ENCODE peak calls at places on chromosomes 13 and 19, in six cellular contexts. I is B cell, Y is pancreas, J is GM06990, E is heart right ventricle, M is NB4. V is an unnamed sample.

GRCh38 chr19:15913384-15913783 is 15.5 kb upstream of the CYP4F2 start:
- DNase-seq in E (no peak), Y (no peak), I (no peak), M (no peak), J (no peak), V (no peak)

GRCh38 chr13:51479199-51479523 is 26.3 kb upstream of the INTS6 start:
- DNase-seq in I (no peak), Y (no peak), J (no peak), M (no peak), E (no peak), V (no peak)

GRCh38 chr13:106109391-106109791 is 426.1 kb downstream of the EFNB2 start:
- DNase-seq in E (no peak), M (no peak), I (no peak), Y (no peak), J (no peak), V (no peak)

GRCh38 chr13:63427170-63427569 is 2011.5 kb upstream of the PCDH20 start:
- DNase-seq in Y (no peak), I (no peak), J (no peak), M (no peak), E (no peak), V (no peak)

GRCh38 chr13:69044629-69045028 is 1063.0 kb upstream of the ATXN8OS start:
- DNase-seq in M (no peak), E (no peak), Y (no peak), I (no peak), J (no peak), V (no peak)

GRCh38 chr19:45630463-45630862 is 8.7 kb downstream of the EML2 start:
- DNase-seq in M (peak; percentile 72), Y (no peak), I (no peak), E (no peak), J (peak; percentile 58), V (no peak)

GRCh38 chr13:34207334-34207733 is 389.4 kb downstream of the RFC3 start:
- DNase-seq in E (peak; percentile 30), I (no peak), Y (no peak), J (no peak), M (no peak), V (no peak)

GRCh38 chr19:36916991-36917390 is 859 bp downstream of the ZNF568 start:
- DNase-seq in J (peak; percentile 9), M (peak; percentile 3), I (peak; percentile 4), E (no peak), Y (no peak), V (no peak)

GRCh38 chr13:46751811-46752635 is 44.9 kb downstream of the ESD start:
- DNase-seq in Y (no peak), E (no peak), J (peak; percentile 53), M (peak; percentile 87), I (peak; percentile 47), V (no peak)

GRCh38 chr19:51607077-51607476 is 23.1 kb downstream of the SIGLEC5 start:
- DNase-seq in Y (no peak), I (peak; percentile 87), M (peak; percentile 16), E (no peak), J (peak; percentile 81), V (no peak)

GRCh38 chr19:6125571-6125989 is 9.9 kb upstream of the ACSBG2 start:
- DNase-seq in E (peak; percentile 63), Y (peak; percentile 41), J (peak; percentile 54), I (peak; percentile 80), M (peak; percentile 72), V (peak; percentile 35)

GRCh38 chr19:10420444-10421239 is at the start of gene PDE4A:
- DNase-seq in E (no peak), M (peak; percentile 93), Y (no peak), J (peak; percentile 81), I (peak; percentile 84), V (peak; percentile 74)

GRCh38 chr13:34340534-34340933 is 522.6 kb downstream of the RFC3 start:
- DNase-seq in M (no peak), Y (no peak), J (no peak), E (no peak), I (no peak), V (no peak)

GRCh38 chr13:24180743-24181384 is 20.3 kb downstream of the SPATA13 start:
- DNase-seq in M (no peak), E (no peak), Y (no peak), J (no peak), I (no peak), V (no peak)

GRCh38 chr13:32267836-32268439 is 47.2 kb downstream of the ZAR1L start:
- DNase-seq in I (peak; percentile 46), J (no peak), E (no peak), Y (peak; percentile 37), M (no peak), V (no peak)

GRCh38 chr19:6056801-6057650 is 53.3 kb downstream of the RFX2 start:
- DNase-seq in Y (no peak), E (peak; percentile 84), M (peak; percentile 89), J (no peak), I (no peak), V (peak; percentile 30)

GRCh38 chr13:111043575-111043982 is 71.5 kb upstream of the ARHGEF7 start:
- DNase-seq in J (no peak), I (no peak), E (peak; percentile 73), M (peak; percentile 26), Y (no peak), V (no peak)

GRCh38 chr13:41199526-41199925 is 5.2 kb upstream of the KBTBD7 start:
- DNase-seq in M (no peak), I (peak; percentile 83), E (no peak), J (peak; percentile 21), Y (no peak), V (no peak)

GRCh38 chr13:45811891-45812583 is 39.5 kb downstream of the SIAH3 start:
- DNase-seq in I (no peak), J (no peak), E (no peak), M (no peak), Y (no peak), V (no peak)

GRCh38 chr19:17536957-17537356 is 18.5 kb upstream of the COLGALT1 start:
- DNase-seq in E (no peak), J (no peak), I (no peak), M (no peak), Y (no peak), V (no peak)

GRCh38 chr19:35986664-35987570 is 8.1 kb upstream of the SDHAF1 start:
- DNase-seq in E (peak; percentile 12), Y (no peak), I (peak; percentile 59), M (peak; percentile 58), J (peak; percentile 33), V (peak; percentile 38)

GRCh38 chr19:13373599-13373998 is 132.7 kb downstream of the CACNA1A start:
- DNase-seq in J (no peak), M (no peak), I (no peak), Y (no peak), E (no peak), V (no peak)

GRCh38 chr13:97274782-97275252 is 52.7 kb downstream of the MBNL2 start:
- DNase-seq in I (no peak), M (no peak), E (no peak), Y (no peak), J (no peak), V (no peak)

GRCh38 chr19:55251296-55252081 is 7.3 kb downstream of the PPP6R1 start:
- DNase-seq in Y (no peak), I (peak; percentile 47), J (no peak), M (peak; percentile 29), E (no peak), V (no peak)

GRCh38 chr19:36049080-36049698 is 4.9 kb downstream of the THAP8 start:
- DNase-seq in J (no peak), E (no peak), Y (no peak), I (no peak), M (no peak), V (no peak)

GRCh38 chr13:20401958-20402856 is 123.5 kb downstream of the CRYL1 start:
- DNase-seq in I (no peak), M (no peak), Y (no peak), E (no peak), J (no peak), V (no peak)

GRCh38 chr13:94481966-94482365 is 2.5 kb upstream of the DCT start:
- DNase-seq in J (no peak), I (no peak), Y (no peak), M (no peak), E (no peak), V (no peak)

GRCh38 chr13:82370306-82370705 is 1512.0 kb downstream of the SLITRK1 start:
- DNase-seq in Y (no peak), I (no peak), E (no peak), J (no peak), M (no peak), V (no peak)

GRCh38 chr19:49326165-49326704 is 1.2 kb upstream of the SLC6A16 start:
- DNase-seq in I (peak; percentile 61), J (no peak), M (no peak), E (no peak), Y (no peak), V (no peak)

GRCh38 chr13:85368686-85369085 is 430.5 kb downstream of the SLITRK6 start:
- DNase-seq in E (no peak), I (no peak), Y (no peak), J (no peak), M (no peak), V (no peak)

GRCh38 chr19:38670921-38671398 is 23.5 kb downstream of the ACTN4 start:
- DNase-seq in M (no peak), Y (no peak), J (no peak), I (no peak), E (no peak), V (no peak)

DNA sequence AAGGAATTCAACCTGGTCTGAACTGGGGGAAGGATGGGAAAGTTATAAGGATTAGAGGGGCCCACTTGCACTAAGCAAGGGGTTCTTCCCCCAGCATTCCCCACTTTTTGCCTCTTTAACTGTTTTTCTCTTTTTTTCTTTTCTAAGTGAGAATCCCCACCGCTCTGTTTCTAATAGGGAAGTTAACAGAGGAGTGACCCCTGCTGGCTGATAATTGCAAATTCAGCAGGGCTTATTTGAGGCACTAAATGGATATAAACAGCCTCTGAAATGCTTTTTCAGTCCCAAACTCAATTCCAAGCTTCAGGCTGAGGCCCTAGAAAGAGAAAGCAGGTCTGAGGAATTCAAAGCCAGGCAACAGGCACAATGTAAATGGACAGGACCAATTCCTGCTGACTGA is 38.2 kb upstream of the CEACAM21 start:
- DNase-seq in Y (no peak), J (no peak), M (peak; percentile 18), E (no peak), I (peak; percentile 46), V (no peak)
- TF ChIP-seq CTCF in Y (no peak), J (peak; percentile 57), M (no peak), E (peak; percentile 58), I (peak; percentile 49), V (peak; percentile 61)

GRCh38 chr13:39273953-39274352 is 235.7 kb downstream of the NHLRC3 start:
- DNase-seq in I (peak; percentile 11), E (no peak), Y (no peak), J (no peak), M (peak; percentile 46), V (no peak)
- TF ChIP-seq CTCF in I (no peak), E (peak; percentile 45), Y (no peak), J (peak; percentile 28), M (peak; percentile 16), V (no peak)

GRCh38 chr19:2199215-2199614 is 35.5 kb downstream of the DOT1L start:
- DNase-seq in I (no peak), E (no peak), Y (no peak), M (peak; percentile 65), J (no peak), V (peak; percentile 35)
- TF ChIP-seq CTCF in I (peak; percentile 36), E (peak; percentile 42), Y (no peak), M (peak; percentile 28), J (peak; percentile 66), V (peak; percentile 52)

DNA sequence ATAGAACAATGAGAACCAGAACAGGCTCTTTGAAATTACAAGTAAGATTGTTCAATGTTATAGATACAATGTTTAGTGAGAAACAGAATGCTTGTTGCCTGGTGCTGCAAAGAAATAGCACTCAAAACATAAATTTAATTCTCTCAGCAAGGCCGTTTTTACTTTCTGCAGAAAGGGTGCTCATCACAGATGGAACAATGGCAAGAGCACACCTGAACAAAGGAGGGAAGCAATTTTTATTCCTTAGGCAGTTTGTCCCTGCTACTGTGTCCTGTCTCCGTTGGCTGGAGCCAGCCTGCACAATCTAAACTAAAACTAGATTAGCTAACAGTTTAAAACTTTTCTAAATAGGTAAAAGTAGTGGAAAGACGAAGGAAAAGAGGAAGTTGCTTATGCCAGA is 10.4 kb upstream of the ZNF8 start:
- DNase-seq in M (no peak), I (no peak), E (no peak), J (no peak), Y (no peak), V (no peak)
- TF ChIP-seq CTCF in M (no peak), I (no peak), E (no peak), J (no peak), Y (no peak), V (no peak)